ENCODE peak calls at places on chromosomes 4 and X, in nine cellular contexts. N, L, M, U, J, G, C, O and F are unnamed samples.

GRCh38 chrX:45056428-45057145 is 144.1 kb downstream of the DIPK2B start:
- DNase-seq in N (peak; percentile 73), L (no peak), M (no peak), U (no peak), J (no peak), G (no peak), C (no peak), O (no peak), F (no peak)

GRCh38 chr4:4524364-4524763 is 17.5 kb downstream of the STX18 start:
- DNase-seq in N (no peak), L (peak; percentile 78), M (no peak), U (no peak), J (no peak), G (no peak), C (peak; percentile 76), O (no peak), F (peak; percentile 72)

GRCh38 chr4:43339435-43339834 is 446.9 kb downstream of the GRXCR1 start:
- DNase-seq in N (peak; percentile 46), L (no peak), M (no peak), U (peak; percentile 71), J (no peak), G (no peak), C (no peak), O (peak; percentile 49), F (no peak)

GRCh38 chr4:188719794-188720193 is 580.6 kb downstream of the TRIML1 start:
- DNase-seq in N (no peak), L (no peak), M (no peak), U (no peak), J (no peak), G (no peak), C (no peak), O (no peak), F (no peak)

GRCh38 chrX:71106427-71106826 is at the start of gene CXorf65:
- DNase-seq in N (no peak), L (no peak), M (no peak), U (no peak), J (no peak), G (no peak), C (no peak), O (no peak), F (no peak)

GRCh38 chrX:13893826-13894225 is 76.9 kb upstream of the GPM6B start:
- DNase-seq in N (no peak), L (no peak), M (no peak), U (no peak), J (no peak), G (no peak), C (no peak), O (no peak), F (no peak)

GRCh38 chr4:174217273-174218126 is 66.0 kb downstream of the FBXO8 start:
- DNase-seq in N (peak; percentile 65), L (peak; percentile 76), M (no peak), U (peak; percentile 60), J (no peak), G (peak; percentile 63), C (no peak), O (no peak), F (no peak)

GRCh38 chrX:47776301-47776700 is 60.4 kb upstream of the ZNF81 start:
- DNase-seq in N (no peak), L (no peak), M (no peak), U (no peak), J (no peak), G (no peak), C (no peak), O (no peak), F (no peak)

GRCh38 chr4:22897520-22898108 is 204.9 kb downstream of the GBA3 start:
- DNase-seq in N (peak; percentile 23), L (peak; percentile 78), M (peak; percentile 29), U (peak; percentile 43), J (no peak), G (no peak), C (no peak), O (no peak), F (no peak)

GRCh38 chr4:166143227-166143626 is 270.2 kb downstream of the TLL1 start:
- DNase-seq in N (peak; percentile 5), L (no peak), M (no peak), U (peak; percentile 13), J (no peak), G (no peak), C (no peak), O (no peak), F (no peak)

GRCh38 chr4:88008133-88008621 is 742 bp downstream of the PKD2 start:
- DNase-seq in N (peak; percentile 50), L (peak; percentile 81), M (no peak), U (peak; percentile 55), J (no peak), G (peak; percentile 82), C (no peak), O (no peak), F (no peak)

GRCh38 chrX:3638280-3638873 is 75.1 kb downstream of the PRKX start:
- DNase-seq in N (peak; percentile 34), L (peak; percentile 81), M (no peak), U (peak; percentile 54), J (no peak), G (no peak), C (peak; percentile 16), O (no peak), F (no peak)

GRCh38 chr4:163527172-163527571 is 32.7 kb downstream of the TMA16 start:
- DNase-seq in N (no peak), L (no peak), M (no peak), U (no peak), J (no peak), G (no peak), C (no peak), O (no peak), F (no peak)

GRCh38 chr4:142393127-142393526 is 453.0 kb downstream of the INPP4B start:
- DNase-seq in N (no peak), L (no peak), M (no peak), U (no peak), J (no peak), G (no peak), C (no peak), O (no peak), F (no peak)

GRCh38 chr4:14607578-14607977 is 394.7 kb upstream of the CPEB2 start:
- DNase-seq in N (no peak), L (no peak), M (no peak), U (peak; percentile 11), J (no peak), G (no peak), C (no peak), O (no peak), F (no peak)

GRCh38 chr4:56253631-56254241 is 133.6 kb downstream of the AASDH start:
- DNase-seq in N (no peak), L (no peak), M (no peak), U (no peak), J (no peak), G (no peak), C (no peak), O (no peak), F (no peak)

GRCh38 chr4:52866734-52867133 is 4.6 kb downstream of the RASL11B start:
- DNase-seq in N (no peak), L (no peak), M (no peak), U (no peak), J (no peak), G (no peak), C (no peak), O (no peak), F (no peak)

GRCh38 chr4:52862605-52863236 is 604 bp downstream of the RASL11B start:
- DNase-seq in N (no peak), L (no peak), M (no peak), U (no peak), J (no peak), G (no peak), C (no peak), O (no peak), F (no peak)

GRCh38 chr4:52864816-52865215 is 2.7 kb downstream of the RASL11B start:
- DNase-seq in N (peak; percentile 35), L (no peak), M (no peak), U (peak; percentile 82), J (no peak), G (no peak), C (no peak), O (no peak), F (no peak)

GRCh38 chr4:52863324-52863723 is 1.2 kb downstream of the RASL11B start:
- DNase-seq in N (no peak), L (peak; percentile 51), M (no peak), U (no peak), J (no peak), G (no peak), C (no peak), O (no peak), F (no peak)

DNA sequence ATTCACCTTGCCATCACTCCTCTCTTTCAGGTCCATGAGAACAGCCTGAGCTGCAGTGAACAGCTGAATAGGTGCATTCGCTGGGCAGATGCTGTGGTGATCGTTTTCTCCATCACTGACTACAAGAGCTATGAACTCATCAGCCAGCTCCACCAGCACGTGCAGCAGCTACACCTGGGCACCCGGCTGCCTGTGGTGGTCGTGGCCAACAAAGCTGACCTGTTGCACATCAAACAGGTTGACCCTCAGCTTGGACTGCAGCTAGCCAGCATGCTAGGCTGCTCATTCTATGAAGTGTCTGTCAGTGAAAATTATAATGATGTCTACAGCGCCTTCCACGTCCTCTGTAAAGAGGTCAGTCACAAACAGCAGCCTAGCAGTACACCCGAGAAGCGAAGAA is 3.2 kb downstream of the RASL11B start:
- DNase-seq in N (no peak), L (no peak), M (no peak), U (no peak), J (no peak), G (no peak), C (no peak), O (no peak), F (no peak)
- H3K4me3 ChIP-seq in N (no peak overlapping the region), L (peak overlapping the region; percentile 96), M (no peak overlapping the region), U (no peak overlapping the region), J (peak overlapping the region; percentile 16), G (peak overlapping the region; percentile 72), C (no peak overlapping the region), O (no peak overlapping the region), F (no peak overlapping the region)

GRCh38 chr4:106687026-106687425 is 318.4 kb upstream of the GIMD1 start:
- DNase-seq in N (peak; percentile 30), L (no peak), M (no peak), U (peak; percentile 57), J (no peak), G (no peak), C (no peak), O (no peak), F (no peak)
- TF ChIP-seq CTCF in N (no peak), L (no peak), M (no peak), U (no peak), J (no peak), G (no peak), C (no peak), O (no peak), F (no peak)

DNA sequence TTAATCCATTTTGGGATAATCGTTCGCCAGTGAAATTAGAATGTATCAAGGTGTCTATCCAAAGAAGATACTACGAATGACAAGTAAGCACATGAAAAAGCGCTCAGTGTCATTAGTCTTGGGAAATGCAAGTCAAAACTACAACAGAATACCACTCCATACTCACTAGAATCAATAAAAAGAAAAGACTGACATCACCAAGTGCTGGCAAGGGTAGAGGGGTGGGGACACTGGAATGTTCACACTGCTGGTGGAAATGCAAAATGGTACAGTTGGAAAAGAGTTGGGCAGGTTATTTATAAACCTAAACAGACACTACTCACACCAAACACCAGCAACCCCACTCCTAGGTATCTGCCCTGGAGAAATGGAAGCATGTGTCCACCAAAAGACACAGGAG is 11.2 kb downstream of the WDR1 start:
- DNase-seq in N (peak; percentile 24), L (no peak), M (no peak), U (no peak), J (no peak), G (no peak), C (no peak), O (no peak), F (no peak)
- H3K4me3 ChIP-seq in N (peak overlapping the region; percentile 35), L (no peak overlapping the region), M (no peak overlapping the region), U (no peak overlapping the region), J (peak overlapping the region; percentile 67), G (no peak overlapping the region), C (no peak overlapping the region), O (peak overlapping the region; percentile 15), F (no peak overlapping the region)

GRCh38 chrX:104309169-104309568 is 54.4 kb upstream of the ESX1 start:
- DNase-seq in N (no peak), L (no peak), M (no peak), U (no peak), J (no peak), G (no peak), C (no peak), O (no peak), F (no peak)
- TF ChIP-seq CTCF in N (no peak), L (peak; percentile 59), M (no peak), U (peak; percentile 7), J (no peak), G (no peak), C (no peak), O (no peak), F (no peak)